ENCODE peak calls at places on chromosomes 4 and X, in four cellular contexts. D is HepG2, M is K562, P is GM12878. Y is an unnamed sample.

GRCh38 chr4:94448815-94449375 is 2.8 kb upstream of the PDLIM5 start:
- DNase-seq in D (no peak), M (no peak), P (no peak), Y (no peak)

GRCh38 chr4:185853841-185854240 is 41.8 kb upstream of the SORBS2 start:
- DNase-seq in D (no peak), M (no peak), P (no peak), Y (no peak)

GRCh38 chrX:113868169-113868568 is 715.7 kb upstream of the HTR2C start:
- DNase-seq in D (no peak), M (peak; percentile 9), P (no peak), Y (no peak)

GRCh38 chrX:108257556-108257955 is 166.0 kb downstream of the ATG4A start:
- DNase-seq in D (no peak), M (no peak), P (no peak), Y (no peak)

GRCh38 chrX:45320191-45320590 is 119.5 kb upstream of the DIPK2B start:
- DNase-seq in D (no peak), M (no peak), P (no peak), Y (no peak)

GRCh38 chr4:43709443-43709842 is 739.2 kb downstream of the KCTD8 start:
- DNase-seq in D (no peak), M (no peak), P (no peak), Y (no peak)

GRCh38 chr4:106585920-106586349 is 217.4 kb upstream of the GIMD1 start:
- DNase-seq in D (no peak), M (no peak), P (no peak), Y (no peak)

GRCh38 chr4:84722720-84723119 is 139.8 kb downstream of the CDS1 start:
- DNase-seq in D (no peak), M (no peak), P (no peak), Y (no peak)

GRCh38 chr4:22129454-22130075 is 181.0 kb upstream of the KCNIP4 start:
- DNase-seq in D (peak; percentile 5), M (peak; percentile 9), P (no peak), Y (no peak)

GRCh38 chrX:154734101-154734781 is 16.6 kb downstream of the GAB3 start:
- DNase-seq in D (no peak), M (no peak), P (no peak), Y (peak; percentile 19)

GRCh38 chr4:4781936-4782754 is 77.3 kb upstream of the MSX1 start:
- DNase-seq in D (no peak), M (no peak), P (no peak), Y (no peak)

GRCh38 chrX:104270916-104271512 is 16.3 kb upstream of the ESX1 start:
- DNase-seq in D (peak; percentile 1), M (peak; percentile 11), P (no peak), Y (peak; percentile 58)

GRCh38 chrX:41258281-41258680 is 75.7 kb upstream of the DDX3X start:
- DNase-seq in D (no peak), M (no peak), P (no peak), Y (no peak)

GRCh38 chrX:123731258-123731986 is 1.4 kb downstream of the THOC2 start:
- DNase-seq in D (no peak), M (peak; percentile 32), P (no peak), Y (no peak)

GRCh38 chrX:50860518-50860917 is 46.5 kb upstream of the SHROOM4 start:
- DNase-seq in D (no peak), M (no peak), P (no peak), Y (no peak)

GRCh38 chr4:30743897-30744296 is 23.7 kb downstream of the PCDH7 start:
- DNase-seq in D (no peak), M (no peak), P (no peak), Y (no peak)

GRCh38 chr4:84681488-84682274 is 98.8 kb downstream of the CDS1 start:
- DNase-seq in D (peak; percentile 38), M (no peak), P (no peak), Y (no peak)

GRCh38 chr4:3461515-3462291 is 1.4 kb upstream of the DOK7 start:
- DNase-seq in D (no peak), M (no peak), P (no peak), Y (no peak)

GRCh38 chr4:7842384-7843279 is 97.0 kb downstream of the AFAP1 start:
- DNase-seq in D (no peak), M (no peak), P (no peak), Y (peak; percentile 63)

GRCh38 chr4:3719191-3719590 is 47.0 kb upstream of the ADRA2C start:
- DNase-seq in D (no peak), M (no peak), P (no peak), Y (no peak)

GRCh38 chr4:156929706-156930105 is 41.9 kb downstream of the PDGFC start:
- DNase-seq in D (no peak), M (no peak), P (no peak), Y (no peak)

GRCh38 chr4:13455411-13455810 is 28.7 kb downstream of the RAB28 start:
- DNase-seq in D (no peak), M (no peak), P (no peak), Y (no peak)

GRCh38 chrX:78710146-78710545 is 37.4 kb upstream of the LPAR4 start:
- DNase-seq in D (no peak), M (no peak), P (no peak), Y (no peak)

GRCh38 chr4:56803473-56803872 is 18.0 kb downstream of the SPINK2 start:
- DNase-seq in D (no peak), M (no peak), P (peak; percentile 67), Y (no peak)

GRCh38 chrX:2469196-2469685 is 31.5 kb downstream of the DHRSX start:
- DNase-seq in D (no peak), M (no peak), P (no peak), Y (peak; percentile 62)

GRCh38 chr4:95158626-95159025 is 390.1 kb downstream of the UNC5C start:
- DNase-seq in D (no peak), M (no peak), P (no peak), Y (no peak)

GRCh38 chrX:15619053-15619772 is 18.5 kb upstream of the ACE2 start:
- DNase-seq in D (no peak), M (no peak), P (no peak), Y (peak; percentile 36)

GRCh38 chr4:67437974-67438713 is 107.2 kb downstream of the CENPC start:
- DNase-seq in D (peak; percentile 11), M (no peak), P (no peak), Y (no peak)

GRCh38 chr4:89166971-89167475 is 55.7 kb downstream of the TIGD2 start:
- DNase-seq in D (no peak), M (no peak), P (no peak), Y (no peak)

GRCh38 chr4:156598138-156598681 is 373.4 kb downstream of the PDGFC start:
- DNase-seq in D (no peak), M (no peak), P (no peak), Y (no peak)

GRCh38 chrX:120291211-120291610 is 20.1 kb downstream of the TMEM255A start:
- DNase-seq in D (no peak), M (no peak), P (no peak), Y (no peak)

GRCh38 chr4:159416073-159416472 is 313.2 kb downstream of the RAPGEF2 start:
- DNase-seq in D (peak; percentile 54), M (no peak), P (no peak), Y (no peak)

GRCh38 chrX:151870603-151871002 is 42.1 kb upstream of the MAGEA4 start:
- DNase-seq in D (peak; percentile 2), M (no peak), P (no peak), Y (peak; percentile 35)

GRCh38 chr4:80072607-80073361 is at the start of gene ANTXR2:
- DNase-seq in D (peak; percentile 70), M (peak; percentile 84), P (no peak), Y (peak; percentile 63)

GRCh38 chrX:41759817-41760216 is 35.8 kb downstream of the GPR82 start:
- DNase-seq in D (peak; percentile 4), M (peak; percentile 6), P (no peak), Y (no peak)

GRCh38 chrX:25561190-25561589 is 545.4 kb upstream of the ARX start:
- DNase-seq in D (no peak), M (no peak), P (no peak), Y (no peak)

GRCh38 chrX:153469811-153470410 is 465 bp downstream of the HAUS7 start:
- DNase-seq in D (no peak), M (peak; percentile 68), P (no peak), Y (no peak)

GRCh38 chrX:153471663-153472280 is 1.4 kb upstream of the HAUS7 start:
- DNase-seq in D (no peak), M (no peak), P (no peak), Y (no peak)

GRCh38 chrX:153473126-153473525 is 2.8 kb upstream of the HAUS7 start:
- DNase-seq in D (no peak), M (no peak), P (no peak), Y (no peak)

GRCh38 chrX:153468008-153468580 is 2.3 kb downstream of the HAUS7 start:
- DNase-seq in D (no peak), M (no peak), P (no peak), Y (no peak)

GRCh38 chrX:153470411-153471363 is at the start of gene HAUS7:
- DNase-seq in D (peak; percentile 73), M (peak; percentile 91), P (peak; percentile 42), Y (peak; percentile 85)
- H3K4me2 ChIP-seq in D (peak within 1 kb of the TSS; percentile 84), M (peak within 1 kb of the TSS; percentile 89), P (peak within 1 kb of the TSS; percentile 72), Y (peak within 1 kb of the TSS; percentile 97)

GRCh38 chr4:72971572-72971971 is 97.9 kb downstream of the COX18 start:
- DNase-seq in D (no peak), M (no peak), P (no peak), Y (peak; percentile 58)
- TF ChIP-seq ESRRA in D (no peak), M (no peak), P (no peak), Y (no peak)

GRCh38 chr4:17173300-17173699 is 274.9 kb upstream of the LDB2 start:
- DNase-seq in D (no peak), M (no peak), P (no peak), Y (no peak)
- TF ChIP-seq CTCF in D (peak; percentile 23), M (no peak), P (peak; percentile 14), Y (no peak)

GRCh38 chrX:69600182-69600581 is 15.7 kb upstream of the EDA start:
- DNase-seq in D (no peak), M (no peak), P (no peak), Y (no peak)

GRCh38 chrX:69607616-69608015 is 8.3 kb upstream of the EDA start:
- DNase-seq in D (no peak), M (no peak), P (no peak), Y (no peak)

GRCh38 chrX:69603566-69604194 is 12.2 kb upstream of the EDA start:
- DNase-seq in D (no peak), M (no peak), P (no peak), Y (no peak)

DNA sequence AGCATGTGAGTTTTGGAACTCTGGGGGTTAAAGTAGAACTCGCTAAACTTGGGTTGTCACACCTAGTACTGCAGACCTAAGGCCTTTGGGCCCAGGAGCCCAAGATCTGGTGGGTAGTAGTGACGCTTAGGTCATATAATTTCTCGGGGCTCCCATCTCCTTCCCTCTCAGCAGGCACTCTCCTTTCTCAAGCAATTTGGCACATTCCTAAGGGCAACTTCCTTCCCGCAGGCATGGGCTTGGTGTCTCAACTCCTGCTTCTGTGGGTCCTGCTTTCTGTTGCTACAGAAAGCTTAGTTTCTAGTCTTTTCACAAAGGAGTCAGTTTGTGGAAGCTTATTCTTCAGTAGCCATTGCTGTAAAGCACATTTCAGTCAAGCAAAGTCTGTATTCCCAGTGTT is 10.4 kb upstream of the EDA start:
- DNase-seq in D (no peak), M (no peak), P (no peak), Y (no peak)
- H3K4me2 ChIP-seq in D (no peak overlapping the region), M (no peak overlapping the region), P (no peak overlapping the region), Y (no peak overlapping the region)

GRCh38 chr4:110512901-110513300 is 36.9 kb downstream of the ENPEP start:
- DNase-seq in D (no peak), M (no peak), P (no peak), Y (no peak)
- TF ChIP-seq ESRRA in D (no peak), M (no peak), P (no peak), Y (no peak)

Y was measured in A549.